ENCODE peak calls at places on chromosomes 3 and 15, in eight cellular contexts. A, J, M, Z, O, T, B and C are unnamed samples.

GRCh38 chr3:33218072-33218445 is 551 bp downstream of the SUSD5 start:
- DNase-seq in A (no peak), J (peak), M (no peak), Z (no peak), O (peak), T (peak), B (no peak), C (no peak)

GRCh38 chr3:87761795-87762194 is 297.0 kb downstream of the CGGBP1 start:
- DNase-seq in A (no peak), J (no peak), M (no peak), Z (no peak), O (no peak), T (no peak), B (no peak), C (no peak)

GRCh38 chr3:179068779-179069530 is 2.7 kb downstream of the ZMAT3 start:
- DNase-seq in A (peak), J (peak), M (no peak), Z (peak), O (peak), T (peak), B (no peak), C (no peak)

GRCh38 chr3:9101286-9101685 is 138.0 kb upstream of the RAD18 start:
- DNase-seq in A (no peak), J (no peak), M (no peak), Z (no peak), O (no peak), T (peak), B (no peak), C (no peak)

GRCh38 chr3:50205719-50206276 is 727 bp downstream of the SLC38A3 start:
- DNase-seq in A (peak), J (no peak), M (no peak), Z (peak), O (no peak), T (no peak), B (no peak), C (peak)

GRCh38 chr3:66493464-66494099 is 7.2 kb downstream of the LRIG1 start:
- DNase-seq in A (no peak), J (no peak), M (no peak), Z (no peak), O (no peak), T (no peak), B (no peak), C (no peak)

GRCh38 chr3:122514123-122515019 is at the start of gene KPNA1:
- DNase-seq in A (peak), J (peak), M (peak), Z (peak), O (peak), T (peak), B (peak), C (peak)

GRCh38 chr3:160756907-160757623 is 1.0 kb downstream of the PPM1L start:
- DNase-seq in A (peak), J (peak), M (no peak), Z (peak), O (peak), T (no peak), B (no peak), C (peak)

GRCh38 chr15:87777054-87777498 is 479.5 kb downstream of the NTRK3 start:
- DNase-seq in A (no peak), J (no peak), M (no peak), Z (no peak), O (no peak), T (peak), B (no peak), C (no peak)

GRCh38 chr3:16441306-16441898 is 72.1 kb downstream of the RFTN1 start:
- DNase-seq in A (no peak), J (peak), M (no peak), Z (no peak), O (no peak), T (no peak), B (peak), C (no peak)

GRCh38 chr3:45497963-45498362 is 96.6 kb upstream of the LIMD1 start:
- DNase-seq in A (peak), J (no peak), M (no peak), Z (no peak), O (no peak), T (no peak), B (no peak), C (no peak)

GRCh38 chr3:38374221-38374620 is 27.6 kb downstream of the XYLB start:
- DNase-seq in A (peak), J (no peak), M (no peak), Z (peak), O (no peak), T (no peak), B (no peak), C (no peak)

GRCh38 chr15:57921371-57921770 is 144.1 kb downstream of the ALDH1A2 start:
- DNase-seq in A (no peak), J (no peak), M (no peak), Z (no peak), O (no peak), T (peak), B (no peak), C (no peak)

GRCh38 chr3:41583014-41583413 is 378.9 kb downstream of the ULK4 start:
- DNase-seq in A (no peak), J (no peak), M (no peak), Z (no peak), O (no peak), T (no peak), B (no peak), C (no peak)

GRCh38 chr3:10511809-10512494 is 6.6 kb upstream of the ATP2B2 start:
- DNase-seq in A (no peak), J (no peak), M (no peak), Z (no peak), O (no peak), T (peak), B (no peak), C (no peak)

GRCh38 chr3:184169896-184170875 is 4.5 kb upstream of the AP2M1 start:
- DNase-seq in A (no peak), J (no peak), M (no peak), Z (no peak), O (no peak), T (no peak), B (no peak), C (no peak)